ENCODE peak calls at places on chromosomes 16 and 17, in four cellular contexts. G, S, X and H are unnamed samples.

GRCh38 chr16:9820481-9821246 is 361.6 kb downstream of the GRIN2A start:
- DNase-seq in G (no peak), S (no peak), X (peak; percentile 72), H (no peak)

GRCh38 chr17:82228842-82229685 is at the start of gene SLC16A3:
- DNase-seq in G (no peak), S (peak; percentile 94), X (peak; percentile 85), H (peak; percentile 66)

GRCh38 chr17:35084987-35085386 is 21.5 kb upstream of the RFFL start:
- DNase-seq in G (no peak), S (no peak), X (no peak), H (no peak)

GRCh38 chr16:85366031-85366763 is 246.9 kb upstream of the GSE1 start:
- DNase-seq in G (no peak), S (no peak), X (no peak), H (no peak)

GRCh38 chr17:75518201-75518600 is 1.9 kb downstream of the TSEN54 start:
- DNase-seq in G (no peak), S (no peak), X (no peak), H (no peak)

GRCh38 chr17:58577696-58578095 is 63.3 kb upstream of the MTMR4 start:
- DNase-seq in G (peak; percentile 32), S (no peak), X (peak; percentile 81), H (peak; percentile 31)

GRCh38 chr17:29143894-29144293 is 36.3 kb downstream of the MYO18A start:
- DNase-seq in G (no peak), S (no peak), X (peak; percentile 55), H (peak; percentile 15)

GRCh38 chr16:8375208-8375607 is 215.1 kb downstream of the TMEM114 start:
- DNase-seq in G (no peak), S (no peak), X (peak; percentile 10), H (no peak)

GRCh38 chr16:78973041-78973440 is 627.5 kb downstream of the MAF start:
- DNase-seq in G (no peak), S (no peak), X (peak; percentile 48), H (no peak)

GRCh38 chr16:2212362-2213324 is 2.0 kb upstream of the BRICD5 start:
- DNase-seq in G (peak; percentile 76), S (peak; percentile 80), X (no peak), H (peak; percentile 91)

GRCh38 chr17:55458977-55459376 is 37.3 kb upstream of the MMD start:
- DNase-seq in G (no peak), S (no peak), X (no peak), H (no peak)

GRCh38 chr16:49837673-49838360 is 18.1 kb downstream of the ZNF423 start:
- DNase-seq in G (no peak), S (peak; percentile 80), X (peak; percentile 62), H (no peak)

GRCh38 chr17:62827722-62828498 is 19.8 kb upstream of the MARCHF10 start:
- DNase-seq in G (no peak), S (no peak), X (peak; percentile 27), H (no peak)

GRCh38 chr16:83797013-83797412 is 10.8 kb upstream of the HSBP1 start:
- DNase-seq in G (no peak), S (no peak), X (no peak), H (no peak)

GRCh38 chr17:73613271-73613941 is 30.8 kb downstream of the SDK2 start:
- DNase-seq in G (no peak), S (no peak), X (peak; percentile 94), H (no peak)

GRCh38 chr16:17313085-17313611 is 157.6 kb downstream of the XYLT1 start:
- DNase-seq in G (peak; percentile 40), S (peak; percentile 95), X (peak; percentile 58), H (peak; percentile 83)

GRCh38 chr17:47820023-47820789 is 1.4 kb downstream of the OSBPL7 start:
- DNase-seq in G (no peak), S (peak; percentile 69), X (no peak), H (no peak)

GRCh38 chr16:2773188-2773968 is 3.7 kb downstream of the ELOB start:
- DNase-seq in G (no peak), S (no peak), X (no peak), H (no peak)

GRCh38 chr16:483351-484075 is 44.0 kb upstream of the CAPN15 start:
- DNase-seq in G (no peak), S (no peak), X (peak; percentile 71), H (no peak)

GRCh38 chr16:56399492-56399891 is 25.9 kb downstream of the AMFR start:
- DNase-seq in G (no peak), S (no peak), X (no peak), H (no peak)

GRCh38 chr17:9472541-9472940 is 103.1 kb downstream of the STX8 start:
- DNase-seq in G (no peak), S (no peak), X (no peak), H (no peak)

GRCh38 chr16:73047536-73048291 is at the start of gene ZFHX3:
- DNase-seq in G (peak; percentile 86), S (peak; percentile 91), X (peak; percentile 93), H (peak; percentile 92)

GRCh38 chr16:3952342-3953131 is 72.0 kb upstream of the CREBBP start:
- DNase-seq in G (peak; percentile 62), S (peak; percentile 91), X (no peak), H (peak; percentile 46)

GRCh38 chr17:42431758-42432161 is 8.7 kb upstream of the CAVIN1 start:
- DNase-seq in G (no peak), S (no peak), X (no peak), H (no peak)

GRCh38 chr17:74259667-74260524 is 14.1 kb upstream of the DNAI2 start:
- DNase-seq in G (no peak), S (no peak), X (peak; percentile 42), H (no peak)